ENCODE peak calls at places on chromosomes 2 and 18, in five cellular contexts. B, X, E, S and G are unnamed samples.

GRCh38 chr2:224577541-224577940 is 7.6 kb downstream of the CUL3 start:
- DNase-seq in B (no peak), X (no peak), E (no peak), S (no peak), G (no peak)

GRCh38 chr2:4673025-4673489 is 969.7 kb downstream of the DCDC2C start:
- DNase-seq in B (no peak), X (no peak), E (no peak), S (no peak), G (no peak)

GRCh38 chr18:59070181-59070912 is 69.3 kb upstream of the SEC11C start:
- DNase-seq in B (peak), X (peak), E (peak), S (peak), G (peak)

GRCh38 chr18:21363411-21363810 is 121.4 kb downstream of the GREB1L start:
- DNase-seq in B (no peak), X (no peak), E (no peak), S (no peak), G (no peak)

GRCh38 chr2:108637304-108637669 is 82.0 kb upstream of the RANBP2 start:
- DNase-seq in B (peak), X (peak), E (no peak), S (no peak), G (peak)

GRCh38 chr2:24791452-24791851 is 1.7 kb downstream of the PTRHD1 start:
- DNase-seq in B (no peak), X (no peak), E (no peak), S (no peak), G (no peak)

GRCh38 chr2:10135296-10136089 is 13.0 kb downstream of the RRM2 start:
- DNase-seq in B (no peak), X (peak), E (no peak), S (no peak), G (no peak)

GRCh38 chr2:239035361-239035814 is 187.5 kb downstream of the TWIST2 start:
- DNase-seq in B (no peak), X (peak), E (peak), S (peak), G (peak)

GRCh38 chr2:102473020-102473419 is at the start of gene SLC9A4:
- DNase-seq in B (no peak), X (peak), E (peak), S (peak), G (peak)

GRCh38 chr2:122236152-122236892 is 480.9 kb downstream of the TSN start:
- DNase-seq in B (no peak), X (peak), E (no peak), S (peak), G (no peak)

GRCh38 chr18:5464241-5464640 is 79.6 kb downstream of the EPB41L3 start:
- DNase-seq in B (no peak), X (peak), E (no peak), S (peak), G (no peak)

GRCh38 chr2:164954954-164955701 is at the start of gene SLC38A11:
- DNase-seq in B (no peak), X (peak), E (peak), S (no peak), G (no peak)

GRCh38 chr18:8514409-8514808 is 94.8 kb upstream of the RAB12 start:
- DNase-seq in B (no peak), X (no peak), E (no peak), S (no peak), G (no peak)

GRCh38 chr2:59888015-59888414 is 665.4 kb downstream of the BCL11A start:
- DNase-seq in B (peak), X (no peak), E (no peak), S (no peak), G (peak)

GRCh38 chr2:19786408-19787058 is 115.2 kb downstream of the TTC32 start:
- DNase-seq in B (no peak), X (peak), E (no peak), S (peak), G (peak)

GRCh38 chr2:241813806-241814570 is 5.0 kb downstream of the NEU4 start:
- DNase-seq in B (no peak), X (no peak), E (peak), S (no peak), G (no peak)

GRCh38 chr2:164920430-164920829 is 34.9 kb downstream of the SLC38A11 start:
- DNase-seq in B (no peak), X (peak), E (no peak), S (no peak), G (no peak)

GRCh38 chr2:42169869-42170465 is 814 bp downstream of the EML4 start:
- DNase-seq in B (no peak), X (no peak), E (no peak), S (peak), G (peak)

GRCh38 chr2:157443795-157444642 is at the start of gene CYTIP:
- DNase-seq in B (peak), X (no peak), E (peak), S (peak), G (peak)

GRCh38 chr18:56563568-56563967 is 74.8 kb downstream of the TXNL1 start:
- DNase-seq in B (no peak), X (no peak), E (no peak), S (no peak), G (peak)

GRCh38 chr2:240436626-240437180 is 1.2 kb downstream of the GPC1 start:
- DNase-seq in B (no peak), X (peak), E (no peak), S (no peak), G (no peak)
- TF ChIP-seq CTCF in B (no peak), X (no peak), E (no peak), S (no peak), G (no peak)

DNA sequence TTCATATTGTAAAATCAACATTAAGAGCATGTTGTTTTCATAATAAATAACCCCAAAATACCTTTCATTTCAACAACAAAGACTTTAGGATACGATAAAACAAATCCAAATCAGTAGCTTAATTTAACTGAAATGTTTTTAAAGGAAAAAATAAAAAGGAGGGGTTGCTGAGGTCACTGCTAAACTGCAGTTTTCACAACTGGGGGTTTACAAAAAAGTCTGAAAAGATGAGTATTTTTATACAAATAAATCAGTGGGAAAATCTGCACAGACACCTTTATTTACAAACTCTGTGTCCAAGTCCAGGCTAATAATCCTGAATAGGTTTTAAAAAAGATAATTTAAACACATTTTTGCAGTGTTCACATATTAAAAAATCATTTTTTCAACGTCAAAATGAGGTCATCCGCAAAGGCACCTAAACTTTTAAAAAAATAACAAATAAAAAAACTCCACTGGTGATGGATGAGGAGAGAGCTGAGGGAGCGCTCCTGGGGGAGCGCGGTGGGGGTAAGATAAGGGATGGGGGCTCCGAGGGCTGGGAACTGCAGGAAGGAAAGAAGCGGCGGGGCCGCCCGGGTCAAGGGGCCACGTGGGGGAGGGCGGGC is 3.1 kb downstream of the DLX2 start:
- DNase-seq in B (no peak), X (no peak), E (no peak), S (no peak), G (no peak)
- H3K4me3 ChIP-seq in B (no peak), X (peak), E (no peak), S (no peak), G (peak)

GRCh38 chr2:143802242-143802641 is 673.0 kb downstream of the ARHGAP15 start:
- DNase-seq in B (peak), X (peak), E (no peak), S (no peak), G (peak)

GRCh38 chr2:143801561-143801960 is 672.3 kb downstream of the ARHGAP15 start:
- DNase-seq in B (no peak), X (no peak), E (no peak), S (no peak), G (no peak)

GRCh38 chr2:143807192-143807591 is 678.0 kb downstream of the ARHGAP15 start:
- DNase-seq in B (no peak), X (no peak), E (no peak), S (no peak), G (no peak)

GRCh38 chr2:143803936-143804335 is 674.7 kb downstream of the ARHGAP15 start:
- DNase-seq in B (no peak), X (peak), E (no peak), S (no peak), G (no peak)

DNA sequence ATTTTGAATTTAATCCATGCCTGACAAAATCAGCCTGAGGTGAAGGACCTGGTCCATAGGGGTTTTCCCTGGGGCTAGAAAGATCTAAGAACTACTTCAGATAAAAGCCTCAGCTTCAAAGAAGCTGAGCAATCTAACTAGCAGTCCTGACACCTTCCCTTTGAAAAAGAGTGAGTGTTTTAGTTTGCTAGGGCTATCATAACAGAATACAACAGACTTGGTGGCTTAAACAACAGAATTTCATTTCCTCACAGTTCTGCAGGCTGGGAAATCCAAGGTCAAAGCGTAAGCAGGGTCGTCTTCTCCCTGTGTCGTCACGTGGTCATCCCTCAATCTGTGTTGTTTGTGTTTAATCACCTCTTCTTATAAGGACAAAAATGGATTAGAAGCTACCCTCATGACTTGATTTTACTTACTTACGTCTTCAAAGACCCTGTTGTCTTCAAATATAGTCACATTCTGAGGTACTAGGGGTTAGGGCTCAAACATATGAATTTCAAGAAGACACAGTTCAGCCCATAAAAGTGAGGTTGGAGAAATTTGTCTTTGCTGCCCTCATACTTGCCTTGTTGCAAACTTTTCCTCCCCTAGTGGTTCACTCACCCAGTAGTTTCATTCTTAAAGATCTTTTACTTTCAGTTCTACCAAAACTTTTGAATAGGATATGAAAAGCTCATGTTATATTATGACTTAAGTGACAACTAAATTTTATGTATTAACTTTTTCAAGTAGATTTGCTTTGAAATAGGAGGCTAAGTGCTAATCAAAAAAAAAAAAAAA is 673.8 kb downstream of the ARHGAP15 start:
- DNase-seq in B (peak), X (no peak), E (no peak), S (no peak), G (peak)
- TF ChIP-seq CTCF in B (peak), X (no peak), E (no peak), S (no peak), G (no peak)

GRCh38 chr18:31205273-31205672 is 42.6 kb upstream of the DSC1 start:
- DNase-seq in B (no peak), X (no peak), E (no peak), S (no peak), G (no peak)

GRCh38 chr18:31204833-31205232 is 42.2 kb upstream of the DSC1 start:
- DNase-seq in B (no peak), X (no peak), E (peak), S (no peak), G (no peak)

GRCh38 chr18:31203794-31204148 is 41.1 kb upstream of the DSC1 start:
- DNase-seq in B (no peak), X (no peak), E (no peak), S (no peak), G (no peak)

GRCh38 chr18:31204169-31204568 is 41.5 kb upstream of the DSC1 start:
- DNase-seq in B (no peak), X (no peak), E (no peak), S (no peak), G (no peak)

GRCh38 chr18:31203086-31203793 is 40.6 kb upstream of the DSC1 start:
- DNase-seq in B (no peak), X (peak), E (peak), S (peak), G (no peak)
- H3K4me3 ChIP-seq in B (no peak), X (no peak), E (no peak), S (no peak), G (no peak)

GRCh38 chr2:64654993-64655666 is 1.4 kb upstream of the SERTAD2 start:
- DNase-seq in B (no peak), X (peak), E (no peak), S (peak), G (peak)

GRCh38 chr2:64651590-64651989 is 2.1 kb downstream of the SERTAD2 start:
- DNase-seq in B (no peak), X (no peak), E (no peak), S (no peak), G (no peak)

GRCh38 chr2:64652231-64653173 is 1.2 kb downstream of the SERTAD2 start:
- DNase-seq in B (no peak), X (peak), E (peak), S (peak), G (peak)

GRCh38 chr2:64654063-64654811 is 524 bp upstream of the SERTAD2 start:
- DNase-seq in B (no peak), X (peak), E (peak), S (peak), G (peak)

DNA sequence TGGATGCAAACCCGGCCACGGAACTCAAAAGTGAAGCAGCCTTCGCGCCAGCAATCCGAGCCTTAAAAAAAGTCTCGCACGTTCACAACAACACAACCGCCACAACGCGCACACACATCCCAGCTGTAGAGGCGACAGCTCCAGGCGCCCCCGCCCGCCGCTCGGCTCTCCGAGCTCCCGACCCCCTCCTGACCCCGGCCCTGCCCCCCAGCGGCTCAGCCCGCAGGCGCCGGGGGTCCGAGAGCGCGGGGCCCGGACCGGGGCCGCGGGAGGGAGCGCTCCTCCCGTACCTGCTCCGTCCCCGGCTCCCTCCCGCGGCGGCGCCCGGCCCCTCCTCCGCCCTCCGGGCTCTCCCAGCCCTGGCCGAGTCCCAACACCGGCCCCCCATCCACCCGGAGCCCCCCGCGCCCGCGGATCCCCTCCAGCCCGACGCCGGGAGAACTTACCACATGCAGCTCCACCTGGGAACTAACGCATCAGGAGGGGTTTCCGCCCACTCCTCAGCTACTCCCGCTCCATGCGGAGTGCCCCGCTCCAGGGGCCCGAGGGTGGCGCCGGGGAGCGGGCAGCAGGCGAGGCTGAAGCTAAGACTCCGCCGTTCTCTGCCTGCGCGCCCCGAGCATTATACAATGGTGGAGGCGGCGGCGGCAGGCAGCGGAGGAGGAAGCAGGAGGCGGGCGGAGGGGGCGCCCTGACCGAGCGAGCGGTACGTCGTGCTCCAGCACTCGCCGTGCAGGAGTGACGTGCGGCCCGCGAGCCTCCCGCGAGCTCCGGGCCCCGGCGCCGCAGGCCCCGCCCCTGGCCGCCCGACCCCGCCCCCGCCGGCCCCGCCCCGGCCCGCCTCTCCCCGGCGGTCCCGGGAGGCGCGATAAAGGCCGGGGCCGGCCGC is at the start of gene SERTAD2:
- DNase-seq in B (peak), X (peak), E (peak), S (peak), G (peak)
- TF ChIP-seq CTCF in B (peak), X (no peak), E (no peak), S (no peak), G (peak)

GRCh38 chr2:74146929-74147728 is 583 bp downstream of the BOLA3 start:
- DNase-seq in B (peak), X (peak), E (no peak), S (peak), G (peak)

GRCh38 chr2:74147729-74148456 is at the start of gene BOLA3:
- DNase-seq in B (peak), X (peak), E (peak), S (peak), G (peak)

GRCh38 chr2:74149570-74150319 is 2.0 kb upstream of the BOLA3 start:
- DNase-seq in B (no peak), X (no peak), E (no peak), S (no peak), G (no peak)

GRCh38 chr2:74148457-74149248 is 941 bp upstream of the BOLA3 start:
- DNase-seq in B (no peak), X (no peak), E (no peak), S (no peak), G (no peak)

DNA sequence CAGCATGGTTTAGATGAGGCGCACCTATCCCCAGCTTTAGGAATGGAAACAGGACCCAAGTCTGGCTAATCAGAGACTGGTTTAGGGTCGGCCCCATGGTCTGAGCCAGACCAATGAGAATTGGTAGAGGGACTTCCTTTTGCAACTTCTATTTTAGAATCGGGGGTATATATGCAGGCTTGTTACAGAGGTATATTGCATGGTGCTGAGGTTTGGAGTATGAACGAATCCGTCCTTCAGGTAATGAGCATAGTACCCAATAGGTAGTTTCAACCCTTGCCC is 1.5 kb upstream of the BOLA3 start:
- DNase-seq in B (no peak), X (no peak), E (no peak), S (no peak), G (peak)
- H3K4me3 ChIP-seq in B (no peak), X (no peak), E (no peak), S (no peak), G (no peak)